ENCODE peak calls at places on chromosomes 5 and 9, in four cellular contexts. B is SJSA1; E is uterus; I is CD8-positive, alpha-beta memory T cell. H is an unnamed sample. For H3K4me1 and H3K36me3, the result is how much of the 10 kb centered on the place peaks cover.

GRCh38 chr9:72168075-72168474 is 18.8 kb downstream of the GDA start:
- DNase-seq in B (no peak), E (no peak), I (no peak), H (no peak)

GRCh38 chr9:19074836-19075235 is 25.6 kb downstream of the RRAGA start:
- DNase-seq in B (no peak), E (no peak), I (no peak), H (no peak)

GRCh38 chr5:143168171-143168681 is 235.3 kb downstream of the NR3C1 start:
- DNase-seq in B (no peak), E (no peak), I (no peak), H (no peak)

GRCh38 chr5:34053133-34053532 is 10.1 kb upstream of the C1QTNF3 start:
- DNase-seq in B (no peak), E (no peak), I (no peak), H (no peak)

GRCh38 chr5:82151622-82152021 is 126.5 kb downstream of the RPS23 start:
- DNase-seq in B (no peak), E (no peak), I (no peak), H (no peak)

GRCh38 chr9:133031496-133031911 is 707 bp downstream of the GTF3C5 start:
- DNase-seq in B (no peak), E (no peak), I (no peak), H (no peak)

GRCh38 chr5:159017787-159018186 is 81.9 kb downstream of the EBF1 start:
- DNase-seq in B (peak), E (peak), I (no peak), H (peak)

GRCh38 chr9:69667306-69667705 is 4.9 kb downstream of the APBA1 start:
- DNase-seq in B (no peak), E (no peak), I (no peak), H (no peak)

GRCh38 chr5:14777187-14777586 is 94.4 kb downstream of the ANKH start:
- DNase-seq in B (no peak), E (no peak), I (no peak), H (no peak)

GRCh38 chr5:83265318-83265717 is 188.0 kb downstream of the XRCC4 start:
- DNase-seq in B (no peak), E (no peak), I (no peak), H (peak)

GRCh38 chr5:55600536-55601208 is 65.9 kb upstream of the PLPP1 start:
- DNase-seq in B (peak), E (peak), I (no peak), H (no peak)

GRCh38 chr5:170275376-170275994 is 22.1 kb downstream of the LCP2 start:
- DNase-seq in B (no peak), E (no peak), I (peak), H (no peak)

GRCh38 chr9:77014597-77015263 is 4.7 kb upstream of the FOXB2 start:
- DNase-seq in B (no peak), E (no peak), I (no peak), H (no peak)

GRCh38 chr9:22457448-22457847 is 10.8 kb downstream of the DMRTA1 start:
- DNase-seq in B (no peak), E (no peak), I (no peak), H (no peak)

GRCh38 chr9:125241863-125242739 is 958 bp upstream of the HSPA5 start:
- DNase-seq in B (peak), E (peak), I (no peak), H (no peak)

GRCh38 chr9:87884578-87885459 is 2.1 kb downstream of the SPATA31E1 start:
- DNase-seq in B (no peak), E (no peak), I (no peak), H (no peak)

GRCh38 chr9:101626295-101626694 is 31.5 kb upstream of the PPP3R2 start:
- DNase-seq in B (no peak), E (no peak), I (no peak), H (no peak)

GRCh38 chr5:50786073-50786472 is 119.6 kb downstream of the PARP8 start:
- DNase-seq in B (no peak), E (no peak), I (no peak), H (no peak)

GRCh38 chr5:88734983-88735382 is 148.0 kb downstream of the MEF2C start:
- DNase-seq in B (no peak), E (no peak), I (no peak), H (no peak)
- H3K4me3 ChIP-seq in B (no peak), E (no peak), I (no peak), H (no peak)

DNA sequence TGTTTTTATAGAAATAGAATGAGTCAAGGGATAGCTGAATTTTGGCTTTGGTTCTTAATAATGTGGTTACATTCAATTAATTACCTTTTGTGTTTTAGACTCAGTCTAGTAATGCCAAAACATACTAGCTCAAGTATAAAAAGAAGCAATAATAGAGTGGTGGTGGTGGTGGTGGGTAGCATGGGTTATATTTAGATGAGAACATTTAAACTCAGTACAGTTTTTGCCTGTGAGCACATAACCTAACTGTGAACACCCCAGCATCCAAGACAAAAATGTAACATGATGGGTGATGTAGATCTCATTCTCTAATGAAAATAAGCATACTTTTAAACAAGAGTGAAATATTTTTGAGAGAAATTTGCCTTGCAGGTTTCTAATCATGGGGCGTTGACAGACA is 14.2 kb downstream of the CPEB4 start:
- DNase-seq in B (no peak), E (no peak), I (no peak), H (no peak)
- H3K4me1 ChIP-seq in B (under half), E (under half), I (under half), H (under half)

DNA sequence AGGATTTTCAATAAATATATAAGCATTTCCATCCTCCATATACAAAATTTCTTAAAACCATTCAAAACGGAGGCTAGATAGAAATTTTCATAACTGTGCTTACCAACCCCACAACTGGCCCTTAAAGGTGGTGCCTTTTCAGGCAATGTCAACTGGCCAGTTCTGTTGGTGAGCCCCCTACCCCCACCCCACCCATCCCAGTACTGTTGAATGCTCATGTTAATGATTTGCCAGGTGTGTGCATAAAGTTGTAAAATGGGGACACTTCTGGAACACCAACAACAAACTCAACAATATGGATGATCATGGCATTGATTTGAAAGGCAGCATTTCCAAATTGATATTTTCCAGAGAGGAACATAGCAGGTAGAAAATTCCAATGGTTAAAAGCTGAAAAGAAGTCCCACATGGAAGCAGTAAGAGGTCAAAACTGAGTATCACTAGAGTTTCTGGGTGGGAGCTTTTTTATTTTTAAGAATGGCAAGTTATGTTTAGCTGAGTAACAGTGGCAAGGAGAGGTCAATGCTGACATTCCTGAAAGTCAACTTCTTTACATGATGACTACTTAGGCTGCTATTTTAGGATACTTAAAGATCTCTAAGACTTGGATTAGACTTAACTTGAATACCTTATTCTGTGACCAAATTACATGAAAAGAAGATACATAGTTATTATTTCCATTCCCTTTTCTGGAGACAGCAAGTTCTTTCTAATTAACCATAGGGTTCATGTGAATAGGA is 2.7 kb downstream of the LEAP2 start:
- DNase-seq in B (no peak), E (no peak), I (no peak), H (no peak)
- H3K36me3 ChIP-seq in B (half or more), E (under half), I (under half), H (half or more)

DNA sequence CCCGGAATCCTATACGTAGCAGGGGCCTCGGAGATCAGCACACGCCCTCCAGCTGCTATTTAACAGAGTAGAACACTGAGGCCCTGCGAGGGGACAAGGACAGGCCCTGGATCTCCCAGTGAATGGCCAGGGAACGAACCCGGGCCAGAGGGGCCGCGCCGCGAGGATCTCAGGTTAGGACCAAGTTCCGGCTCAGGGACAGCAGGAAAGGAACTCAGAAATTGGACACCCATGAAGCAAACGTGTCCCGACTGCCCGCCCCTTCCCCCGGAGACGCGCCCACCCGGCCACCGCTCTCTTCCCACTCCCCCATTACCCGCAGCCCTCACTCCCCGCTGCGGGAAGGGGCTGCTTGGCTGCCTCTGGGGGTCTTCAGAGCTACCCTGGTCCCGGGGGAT is 1.0 kb upstream of the FOXE1 start:
- DNase-seq in B (no peak), E (no peak), I (no peak), H (no peak)
- H3K4me3 ChIP-seq in B (no peak), E (no peak), I (no peak), H (no peak)

DNA sequence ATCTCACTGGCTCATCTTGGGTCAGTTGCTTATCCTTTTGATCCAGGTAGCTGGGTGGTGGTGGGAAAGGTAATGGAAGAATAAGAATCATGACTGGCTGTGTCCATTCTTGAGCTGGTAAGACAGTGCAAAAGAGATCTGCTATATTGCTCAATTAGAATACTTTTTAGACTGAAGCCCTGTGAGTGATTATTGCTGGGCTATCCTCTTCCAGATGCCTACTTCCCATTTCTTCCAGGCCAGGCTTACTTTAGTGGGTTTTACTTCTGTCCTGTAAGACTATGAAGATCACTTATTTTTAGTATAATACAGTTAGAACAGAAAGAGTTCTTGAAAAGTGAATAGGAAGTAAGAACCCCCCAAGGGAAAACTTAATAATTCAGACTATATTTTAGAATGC is 7.2 kb downstream of the MARCHF6 start:
- DNase-seq in B (no peak), E (no peak), I (no peak), H (no peak)
- H3K4me1 ChIP-seq in B (under half), E (under half), I (under half), H (under half)

GRCh38 chr5:37112383-37112991 is 136.7 kb downstream of the CPLANE1 start:
- DNase-seq in B (no peak), E (no peak), I (no peak), H (no peak)

GRCh38 chr5:37109338-37109737 is 139.8 kb downstream of the CPLANE1 start:
- DNase-seq in B (no peak), E (no peak), I (no peak), H (no peak)

GRCh38 chr5:37111426-37112382 is 137.5 kb downstream of the CPLANE1 start:
- DNase-seq in B (no peak), E (no peak), I (no peak), H (no peak)

GRCh38 chr5:37110128-37110527 is 139.0 kb downstream of the CPLANE1 start:
- DNase-seq in B (no peak), E (no peak), I (no peak), H (no peak)
- H3K36me3 ChIP-seq in B (under half), E (under half), I (under half), H (under half)

GRCh38 chr9:100014846-100015245 is 84.0 kb downstream of the ERP44 start:
- DNase-seq in B (no peak), E (no peak), I (no peak), H (no peak)
- H3K4me3 ChIP-seq in B (no peak), E (no peak), I (no peak), H (no peak)

GRCh38 chr5:105953616-105954015 is 1717.1 kb downstream of the EFNA5 start:
- DNase-seq in B (no peak), E (no peak), I (no peak), H (no peak)
- H3K4me1 ChIP-seq in B (under half), E (under half), I (under half), H (under half)

H was measured in RWPE2.